ENCODE peak calls at places on chromosomes 4 and X, in seven cellular contexts. M is cardiac muscle cell; R is SK-MEL-5; H is DND-41; N is stimulated activated CD4-positive, alpha-beta T cell treated with anti-CD3 and anti-CD28 coated beads, TNF-alpha, amount 100 ng/mL, for 1 hour; T is NCI-H774; J is iPS-NIHi11. Y is an unnamed sample.

GRCh38 chrX:100829730-100830129 is 9.5 kb downstream of the CSTF2 start:
- DNase-seq in H (no peak), T (no peak), N (no peak), J (no peak), M (no peak), R (no peak), Y (no peak)

GRCh38 chrX:17376381-17377046 is 1.5 kb downstream of the NHS start:
- DNase-seq in J (no peak), R (no peak), H (no peak), M (peak; percentile 8), T (no peak), N (no peak), Y (peak; percentile 49)

GRCh38 chr4:74891037-74891436 is 41.9 kb upstream of the PARM1 start:
- DNase-seq in J (no peak), R (no peak), N (no peak), M (no peak), T (no peak), H (no peak), Y (no peak)

GRCh38 chr4:94909645-94910044 is 151.9 kb downstream of the BMPR1B start:
- DNase-seq in H (no peak), N (no peak), T (no peak), M (no peak), J (no peak), R (no peak), Y (no peak)

GRCh38 chr4:55742655-55743191 is 76.9 kb upstream of the EXOC1L start:
- DNase-seq in J (no peak), R (no peak), M (no peak), H (no peak), N (no peak), T (no peak), Y (peak; percentile 22)

GRCh38 chr4:132417220-132417619 is 731.9 kb upstream of the PCDH10 start:
- DNase-seq in H (no peak), R (no peak), N (no peak), J (no peak), M (no peak), T (no peak), Y (no peak)

GRCh38 chrX:31889028-31889427 is 817.2 kb upstream of the FTHL17 start:
- DNase-seq in H (no peak), N (no peak), M (no peak), T (no peak), J (no peak), R (no peak), Y (no peak)

GRCh38 chr4:3305610-3306371 is 13.0 kb downstream of the RGS12 start:
- DNase-seq in N (no peak), H (no peak), J (no peak), M (no peak), R (no peak), T (no peak), Y (no peak)

GRCh38 chr4:8647626-8648025 is 55.1 kb downstream of the CPZ start:
- DNase-seq in T (no peak), N (no peak), M (no peak), H (no peak), R (no peak), J (no peak), Y (no peak)

GRCh38 chrX:43940811-43941210 is 32.4 kb downstream of the NDP start:
- DNase-seq in M (no peak), R (no peak), N (no peak), J (no peak), H (no peak), T (no peak), Y (no peak)

GRCh38 chr4:1803523-1804423 is 10.7 kb downstream of the FGFR3 start:
- DNase-seq in H (no peak), J (no peak), N (no peak), T (no peak), M (no peak), R (no peak), Y (no peak)

GRCh38 chr4:110042540-110043517 is 130.1 kb downstream of the EGF start:
- DNase-seq in J (no peak), M (no peak), R (peak; percentile 2), T (no peak), H (peak; percentile 90), N (no peak), Y (no peak)

GRCh38 chr4:159229164-159229563 is 126.3 kb downstream of the RAPGEF2 start:
- DNase-seq in M (peak; percentile 90), N (no peak), T (no peak), H (no peak), J (peak; percentile 21), R (peak; percentile 62), Y (no peak)

GRCh38 chr4:185513489-185514181 is 21.7 kb downstream of the PDLIM3 start:
- DNase-seq in H (peak; percentile 10), M (no peak), R (no peak), T (no peak), N (no peak), J (no peak), Y (no peak)

GRCh38 chrX:56786889-56787733 is 58.1 kb downstream of the NBDY start:
- DNase-seq in H (no peak), T (no peak), M (no peak), J (no peak), N (no peak), R (no peak), Y (no peak)

GRCh38 chrX:53261573-53261972 is 19.8 kb downstream of the IQSEC2 start:
- DNase-seq in T (no peak), J (no peak), M (no peak), R (no peak), N (no peak), H (no peak), Y (no peak)

GRCh38 chr4:93199492-93199891 is 629.1 kb upstream of the ATOH1 start:
- DNase-seq in N (no peak), H (no peak), T (peak; percentile 20), R (peak; percentile 78), J (peak; percentile 80), M (peak; percentile 63), Y (peak; percentile 38)

GRCh38 chrX:130296743-130297142 is 28.0 kb upstream of the ZNF280C start:
- DNase-seq in H (no peak), M (no peak), T (no peak), J (no peak), N (no peak), R (no peak), Y (no peak)

GRCh38 chr4:8182858-8183725 is 16.0 kb upstream of the SH3TC1 start:
- DNase-seq in H (no peak), M (no peak), J (no peak), N (no peak), T (no peak), R (no peak), Y (no peak)

GRCh38 chr4:127778102-127778501 is 4.0 kb upstream of the HSPA4L start:
- DNase-seq in J (no peak), R (no peak), M (peak; percentile 54), T (peak; percentile 4), N (no peak), H (no peak), Y (no peak)

GRCh38 chrX:65667503-65668355 is at the start of gene MSN:
- DNase-seq in T (no peak), R (peak; percentile 41), J (peak; percentile 71), M (peak; percentile 62), N (peak; percentile 55), H (peak; percentile 82), Y (peak; percentile 77)

GRCh38 chr4:26321326-26322276 is 787 bp downstream of the RBPJ start:
- DNase-seq in H (peak; percentile 32), M (peak; percentile 35), J (peak; percentile 30), N (no peak), T (no peak), R (peak; percentile 26), Y (peak; percentile 78)

GRCh38 chr4:176274441-176274840 is 5.4 kb upstream of the ASB5 start:
- DNase-seq in N (no peak), R (no peak), J (no peak), M (no peak), T (no peak), H (no peak), Y (no peak)

GRCh38 chrX:118761950-118762725 is 34.7 kb downstream of the IL13RA1 start:
- DNase-seq in R (peak; percentile 6), H (no peak), M (no peak), J (peak; percentile 7), N (no peak), T (no peak), Y (peak; percentile 6)

GRCh38 chr4:53589511-53589910 is 1.8 kb downstream of the LNX1 start:
- DNase-seq in H (no peak), J (no peak), M (no peak), T (no peak), R (no peak), N (no peak), Y (no peak)

GRCh38 chrX:116272881-116273280 is 102.3 kb downstream of the AGTR2 start:
- DNase-seq in T (no peak), R (no peak), N (no peak), M (no peak), H (no peak), J (no peak), Y (no peak)

GRCh38 chr4:98343640-98344039 is 82.5 kb downstream of the RAP1GDS1 start:
- DNase-seq in N (no peak), J (no peak), R (no peak), T (no peak), H (no peak), M (no peak), Y (no peak)

GRCh38 chr4:148354186-148354585 is 88.0 kb downstream of the NR3C2 start:
- DNase-seq in H (no peak), T (no peak), N (no peak), M (no peak), J (no peak), R (no peak), Y (no peak)

GRCh38 chr4:8516996-8517550 is 63.1 kb upstream of the GPR78 start:
- DNase-seq in T (no peak), H (no peak), R (no peak), N (no peak), M (no peak), J (no peak), Y (peak; percentile 24)

GRCh38 chr4:113665036-113665435 is 96.5 kb downstream of the CAMK2D start:
- DNase-seq in R (no peak), N (no peak), M (no peak), T (no peak), H (no peak), J (no peak), Y (no peak)

GRCh38 chr4:150164956-150165355 is 86.7 kb downstream of the DCLK2 start:
- DNase-seq in T (no peak), J (no peak), M (no peak), H (no peak), R (peak; percentile 6), N (no peak), Y (no peak)

GRCh38 chrX:147498796-147499195 is 412.9 kb upstream of the FMR1 start:
- DNase-seq in M (no peak), J (no peak), H (no peak), T (no peak), R (no peak), N (no peak), Y (no peak)

GRCh38 chr4:58166496-58166895 is 1056.3 kb upstream of the IGFBP7 start:
- DNase-seq in N (no peak), M (no peak), J (no peak), R (no peak), T (peak; percentile 1), H (no peak), Y (no peak)

GRCh38 chrX:56728752-56729151 is 291 bp upstream of the NBDY start:
- DNase-seq in H (peak; percentile 50), R (no peak), T (no peak), M (peak; percentile 38), N (no peak), J (no peak), Y (peak; percentile 53)

GRCh38 chrX:65587616-65588526 is 53.3 kb upstream of the LAS1L start:
- DNase-seq in N (no peak), R (no peak), T (no peak), J (no peak), H (no peak), M (no peak), Y (no peak)

GRCh38 chr4:145805490-145805889 is 125.5 kb downstream of the C4orf51 start:
- DNase-seq in M (peak; percentile 25), H (no peak), R (no peak), N (no peak), J (peak; percentile 42), T (no peak), Y (no peak)

GRCh38 chrX:1387141-1387776 is 4.7 kb downstream of the SLC25A6 start:
- DNase-seq in J (no peak), N (no peak), M (no peak), T (no peak), H (peak; percentile 4), R (no peak), Y (no peak)

Y was measured in retina.